ENCODE peak calls at places on chromosomes 2 and 18, in four cellular contexts. R, U, M and V are unnamed samples. For H3K4me1, the result is how much of the 10 kb centered on the place peaks cover.

GRCh38 chr2:230935132-230935435 is 10.0 kb upstream of the GPR55 start:
- DNase-seq in R (no peak), U (peak), M (no peak), V (no peak)

GRCh38 chr2:56248965-56249742 is 65.4 kb downstream of the CCDC85A start:
- DNase-seq in R (no peak), U (no peak), M (peak), V (no peak)

GRCh38 chr18:28095631-28096030 is 81.3 kb downstream of the CDH2 start:
- DNase-seq in R (no peak), U (no peak), M (peak), V (no peak)

GRCh38 chr2:120476141-120476540 is 130.2 kb downstream of the INHBB start:
- DNase-seq in R (peak), U (no peak), M (peak), V (peak)

GRCh38 chr18:30658306-30658705 is 384.2 kb downstream of the DSC3 start:
- DNase-seq in R (no peak), U (no peak), M (no peak), V (no peak)

GRCh38 chr2:14256890-14257289 is 375.6 kb upstream of the LRATD1 start:
- DNase-seq in R (no peak), U (no peak), M (no peak), V (no peak)

GRCh38 chr18:52605345-52605744 is 265.3 kb downstream of the DCC start:
- DNase-seq in R (no peak), U (no peak), M (no peak), V (no peak)

GRCh38 chr2:14756122-14756541 is 123.6 kb downstream of the LRATD1 start:
- DNase-seq in R (no peak), U (no peak), M (peak), V (no peak)

GRCh38 chr2:207930747-207931146 is 94.6 kb downstream of the PLEKHM3 start:
- DNase-seq in R (peak), U (peak), M (no peak), V (peak)

GRCh38 chr2:226136739-226137138 is 662.9 kb downstream of the IRS1 start:
- DNase-seq in R (no peak), U (no peak), M (no peak), V (no peak)

GRCh38 chr2:80102026-80102425 is 202.5 kb downstream of the LRRTM1 start:
- DNase-seq in R (no peak), U (no peak), M (peak), V (no peak)

GRCh38 chr2:111118455-111119003 is 2.2 kb upstream of the BCL2L11 start:
- DNase-seq in R (no peak), U (peak), M (no peak), V (no peak)
- H3K4me1 ChIP-seq in R (under half), U (under half), M (under half), V (under half)

GRCh38 chr2:217834744-217835513 is 167.9 kb downstream of the TNS1 start:
- DNase-seq in R (no peak), U (no peak), M (peak), V (no peak)
- H3K4me1 ChIP-seq in R (under half), U (under half), M (under half), V (under half)

GRCh38 chr2:237863102-237863511 is 3.7 kb downstream of the RAMP1 start:
- DNase-seq in R (no peak), U (no peak), M (no peak), V (no peak)

GRCh38 chr2:237861875-237862527 is 2.6 kb downstream of the RAMP1 start:
- DNase-seq in R (no peak), U (no peak), M (peak), V (no peak)

GRCh38 chr2:237864030-237864931 is 4.9 kb downstream of the RAMP1 start:
- DNase-seq in R (peak), U (no peak), M (no peak), V (no peak)

GRCh38 chr2:237863659-237864029 is 4.2 kb downstream of the RAMP1 start:
- DNase-seq in R (peak), U (no peak), M (no peak), V (no peak)

DNA sequence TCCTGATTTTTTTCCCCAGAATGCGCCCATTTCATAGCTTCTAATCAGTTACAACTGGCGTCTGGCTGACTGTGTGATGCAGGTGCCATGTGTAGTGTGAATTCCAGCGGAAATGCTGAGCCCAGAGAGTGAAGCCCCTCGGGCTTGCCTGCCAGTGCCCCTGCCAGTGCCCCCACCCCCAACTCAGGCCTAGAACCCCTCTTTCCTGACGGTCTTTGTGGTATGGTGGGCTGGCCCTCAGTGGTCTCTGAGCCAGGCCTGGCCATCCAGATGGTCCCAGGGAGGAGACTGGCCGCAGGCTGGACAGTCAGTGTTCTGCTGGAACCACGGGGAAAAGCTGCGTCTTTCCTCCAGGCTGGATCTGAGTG is 3.1 kb downstream of the RAMP1 start:
- DNase-seq in R (no peak), U (no peak), M (no peak), V (no peak)
- H3K4me1 ChIP-seq in R (under half), U (under half), M (under half), V (under half)

GRCh38 chr2:180705122-180705521 is 275.3 kb upstream of the UBE2E3 start:
- DNase-seq in R (no peak), U (no peak), M (peak), V (no peak)

GRCh38 chr2:180707867-180708205 is 272.6 kb upstream of the UBE2E3 start:
- DNase-seq in R (no peak), U (no peak), M (peak), V (no peak)

GRCh38 chr2:180707175-180707866 is 273.1 kb upstream of the UBE2E3 start:
- DNase-seq in R (no peak), U (no peak), M (no peak), V (no peak)

GRCh38 chr2:180705551-180705950 is 274.9 kb upstream of the UBE2E3 start:
- DNase-seq in R (no peak), U (no peak), M (peak), V (no peak)

DNA sequence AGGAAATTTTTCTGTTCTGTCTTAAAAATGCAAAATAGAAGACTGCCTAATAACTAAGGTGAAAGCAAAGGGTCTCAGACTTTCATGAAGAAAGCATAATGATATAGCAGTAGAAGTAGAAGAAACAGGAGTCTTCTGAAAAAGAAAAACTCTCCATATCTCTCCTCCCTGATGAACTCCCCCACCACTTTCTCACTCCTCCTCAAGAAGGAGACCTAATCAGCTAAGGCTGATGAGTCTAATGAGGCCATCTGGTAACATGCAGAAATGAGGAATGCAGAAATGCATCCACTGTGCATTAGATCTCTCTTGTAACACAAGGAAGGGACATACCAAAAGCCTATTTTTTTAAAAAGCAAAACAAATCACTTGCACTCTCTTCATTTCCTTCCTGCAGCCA is 273.7 kb upstream of the UBE2E3 start:
- DNase-seq in R (no peak), U (no peak), M (no peak), V (no peak)
- H3K4me1 ChIP-seq in R (under half), U (under half), M (under half), V (under half)

GRCh38 chr2:676647-677055 is 555 bp downstream of the TMEM18 start:
- DNase-seq in R (peak), U (peak), M (peak), V (peak)
- H3K4me1 ChIP-seq in R (under half), U (under half), M (under half), V (under half)

GRCh38 chr2:46831869-46832265 is 83.7 kb downstream of the MCFD2 start:
- DNase-seq in R (no peak), U (no peak), M (peak), V (no peak)
- H3K4me1 ChIP-seq in R (under half), U (under half), M (half or more), V (under half)

GRCh38 chr2:202436631-202437030 is 60.5 kb downstream of the BMPR2 start:
- DNase-seq in R (no peak), U (no peak), M (peak), V (no peak)

GRCh38 chr2:202432776-202433175 is 56.6 kb downstream of the BMPR2 start:
- DNase-seq in R (no peak), U (no peak), M (no peak), V (no peak)

GRCh38 chr2:202429164-202429980 is 53.2 kb downstream of the BMPR2 start:
- DNase-seq in R (no peak), U (no peak), M (peak), V (no peak)

GRCh38 chr2:202434472-202434871 is 58.3 kb downstream of the BMPR2 start:
- DNase-seq in R (no peak), U (no peak), M (no peak), V (no peak)
- H3K4me1 ChIP-seq in R (under half), U (under half), M (under half), V (under half)

GRCh38 chr2:151916632-151917031 is 88.4 kb upstream of the ARL5A start:
- DNase-seq in R (no peak), U (no peak), M (no peak), V (no peak)
- H3K4me1 ChIP-seq in R (under half), U (under half), M (under half), V (under half)